ENCODE peak calls at places on chromosomes 1 and 21, in four cellular contexts. One of them, this sample, is unnamed.
A peak's percentile ranks its signal among the peaks of the same experiment; 100 is the strongest.

GRCh38 chr1:85278853-85279314 is 2.5 kb upstream of the BCL10 start:
- DNase-seq in CD8-positive, alpha-beta T cell: no peak
- DNase-seq in esophagus squamous epithelium: no peak
- DNase-seq in HFFc6: peak; percentile 95
- DNase-seq in this sample: no peak

GRCh38 chr1:23555949-23556640 is 3.2 kb downstream of the ID3 start:
- DNase-seq in esophagus squamous epithelium: no peak
- DNase-seq in CD8-positive, alpha-beta T cell: no peak
- DNase-seq in HFFc6: peak; percentile 88
- DNase-seq in this sample: no peak

GRCh38 chr1:39043513-39043912 is 17.4 kb downstream of the NDUFS5 start:
- DNase-seq in esophagus squamous epithelium: no peak
- DNase-seq in CD8-positive, alpha-beta T cell: no peak
- DNase-seq in HFFc6: no peak
- DNase-seq in this sample: peak; percentile 57

GRCh38 chr1:10727703-10728348 is 68.6 kb downstream of the CASZ1 start:
- DNase-seq in CD8-positive, alpha-beta T cell: no peak
- DNase-seq in HFFc6: no peak
- DNase-seq in esophagus squamous epithelium: no peak
- DNase-seq in this sample: no peak

GRCh38 chr1:205703072-205703471 is 22.8 kb upstream of the SLC45A3 start:
- DNase-seq in CD8-positive, alpha-beta T cell: no peak
- DNase-seq in HFFc6: no peak
- DNase-seq in esophagus squamous epithelium: no peak
- DNase-seq in this sample: no peak

GRCh38 chr1:11573293-11573692 is 80.9 kb downstream of the FBXO2 start:
- DNase-seq in CD8-positive, alpha-beta T cell: no peak
- DNase-seq in HFFc6: no peak
- DNase-seq in esophagus squamous epithelium: no peak
- DNase-seq in this sample: no peak

GRCh38 chr1:53047737-53048344 is 14.2 kb upstream of the PODN start:
- DNase-seq in CD8-positive, alpha-beta T cell: no peak
- DNase-seq in esophagus squamous epithelium: no peak
- DNase-seq in HFFc6: peak; percentile 67
- DNase-seq in this sample: no peak

GRCh38 chr1:19006837-19007271 is 50.4 kb upstream of the IFFO2 start:
- DNase-seq in CD8-positive, alpha-beta T cell: peak; percentile 7
- DNase-seq in esophagus squamous epithelium: no peak
- DNase-seq in HFFc6: no peak
- DNase-seq in this sample: no peak

GRCh38 chr1:22507582-22507981 is 55.7 kb upstream of the EPHA8 start:
- DNase-seq in esophagus squamous epithelium: no peak
- DNase-seq in CD8-positive, alpha-beta T cell: no peak
- DNase-seq in HFFc6: no peak
- DNase-seq in this sample: no peak

GRCh38 chr21:44567481-44568171 is 5.9 kb upstream of the KRTAP10-4 start:
- DNase-seq in HFFc6: no peak
- DNase-seq in esophagus squamous epithelium: no peak
- DNase-seq in CD8-positive, alpha-beta T cell: no peak
- DNase-seq in this sample: no peak

GRCh38 chr1:20723537-20724363 is 5.9 kb upstream of the KIF17 start:
- DNase-seq in esophagus squamous epithelium: no peak
- DNase-seq in HFFc6: no peak
- DNase-seq in CD8-positive, alpha-beta T cell: no peak
- DNase-seq in this sample: no peak

GRCh38 chr1:78210167-78210566 is 164.4 kb downstream of the GIPC2 start:
- DNase-seq in HFFc6: no peak
- DNase-seq in CD8-positive, alpha-beta T cell: no peak
- DNase-seq in esophagus squamous epithelium: no peak
- DNase-seq in this sample: no peak

GRCh38 chr21:27024316-27024715 is 57.4 kb upstream of the ADAMTS5 start:
- DNase-seq in esophagus squamous epithelium: no peak
- DNase-seq in CD8-positive, alpha-beta T cell: no peak
- DNase-seq in HFFc6: peak; percentile 30
- DNase-seq in this sample: no peak

GRCh38 chr21:26795866-26796329 is 49.3 kb downstream of the ADAMTS1 start:
- DNase-seq in CD8-positive, alpha-beta T cell: no peak
- DNase-seq in HFFc6: peak; percentile 93
- DNase-seq in esophagus squamous epithelium: no peak
- DNase-seq in this sample: no peak

GRCh38 chr1:40628903-40629292 is 36.6 kb downstream of the RIMS3 start:
- DNase-seq in esophagus squamous epithelium: no peak
- DNase-seq in CD8-positive, alpha-beta T cell: no peak
- DNase-seq in HFFc6: no peak
- DNase-seq in this sample: no peak

GRCh38 chr1:113248494-113248893 is 141.8 kb upstream of the MAGI3 start:
- DNase-seq in CD8-positive, alpha-beta T cell: no peak
- DNase-seq in esophagus squamous epithelium: no peak
- DNase-seq in HFFc6: no peak
- DNase-seq in this sample: no peak

GRCh38 chr1:11044849-11045427 is 2.1 kb downstream of the MASP2 start:
- DNase-seq in CD8-positive, alpha-beta T cell: no peak
- DNase-seq in HFFc6: no peak
- DNase-seq in esophagus squamous epithelium: no peak
- DNase-seq in this sample: no peak

GRCh38 chr1:205319081-205320018 is 2.2 kb downstream of the NUAK2 start:
- DNase-seq in HFFc6: peak; percentile 54
- DNase-seq in esophagus squamous epithelium: no peak
- DNase-seq in CD8-positive, alpha-beta T cell: peak; percentile 63
- DNase-seq in this sample: peak; percentile 35

GRCh38 chr1:212669600-212669999 is 30.0 kb downstream of the BATF3 start:
- DNase-seq in CD8-positive, alpha-beta T cell: peak; percentile 9
- DNase-seq in esophagus squamous epithelium: no peak
- DNase-seq in HFFc6: no peak
- DNase-seq in this sample: no peak

GRCh38 chr1:212670301-212670700 is 29.3 kb downstream of the BATF3 start:
- DNase-seq in HFFc6: no peak
- DNase-seq in CD8-positive, alpha-beta T cell: peak; percentile 7
- DNase-seq in esophagus squamous epithelium: no peak
- DNase-seq in this sample: no peak

GRCh38 chr1:212668477-212668876 is 31.2 kb downstream of the BATF3 start:
- DNase-seq in HFFc6: no peak
- DNase-seq in esophagus squamous epithelium: no peak
- DNase-seq in CD8-positive, alpha-beta T cell: no peak
- DNase-seq in this sample: no peak

GRCh38 chr1:212667223-212668139 is 32.2 kb downstream of the BATF3 start:
- DNase-seq in HFFc6: peak; percentile 98
- DNase-seq in esophagus squamous epithelium: no peak
- DNase-seq in CD8-positive, alpha-beta T cell: peak; percentile 42
- DNase-seq in this sample: no peak

DNA sequence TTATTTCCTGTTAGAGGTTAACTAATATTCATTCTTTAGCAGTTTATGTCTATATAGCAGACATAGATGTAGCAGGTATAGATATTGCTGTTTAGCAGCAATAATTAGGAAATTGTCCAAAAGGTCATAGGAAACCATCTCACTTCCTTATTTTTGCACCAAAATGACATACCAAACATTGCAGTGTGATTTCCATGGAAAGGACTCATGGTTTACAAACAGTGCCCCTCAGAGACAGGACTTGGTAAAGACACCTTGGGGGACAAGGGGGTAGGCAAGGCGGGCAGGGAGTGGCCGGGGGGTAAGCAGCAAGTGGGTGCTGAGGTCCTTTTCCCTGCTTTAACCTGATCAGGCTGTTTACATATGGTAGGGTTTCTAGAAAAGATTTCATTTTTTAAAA is 30.5 kb downstream of the BATF3 start:
- DNase-seq in esophagus squamous epithelium: no peak
- DNase-seq in CD8-positive, alpha-beta T cell: no peak
- DNase-seq in HFFc6: peak; percentile 8
- DNase-seq in this sample: no peak
- TF ChIP-seq CTCF in esophagus squamous epithelium: no peak
- TF ChIP-seq CTCF in CD8-positive, alpha-beta T cell: no peak
- TF ChIP-seq CTCF in HFFc6: peak; percentile 67
- TF ChIP-seq CTCF in this sample: no peak

GRCh38 chr1:202184750-202185460 is 8.7 kb upstream of the LGR6 start:
- DNase-seq in HFFc6: peak; percentile 85
- DNase-seq in CD8-positive, alpha-beta T cell: peak; percentile 75
- DNase-seq in esophagus squamous epithelium: no peak
- DNase-seq in this sample: peak; percentile 83
- TF ChIP-seq CTCF in HFFc6: peak; percentile 94
- TF ChIP-seq CTCF in CD8-positive, alpha-beta T cell: peak; percentile 64
- TF ChIP-seq CTCF in esophagus squamous epithelium: peak; percentile 77
- TF ChIP-seq CTCF in this sample: peak; percentile 89

GRCh38 chr1:41917835-41918449 is 780 bp downstream of the HIVEP3 start:
- DNase-seq in esophagus squamous epithelium: no peak
- DNase-seq in CD8-positive, alpha-beta T cell: peak; percentile 74
- DNase-seq in HFFc6: no peak
- DNase-seq in this sample: no peak

GRCh38 chr1:41919131-41919530 is 409 bp upstream of the HIVEP3 start:
- DNase-seq in esophagus squamous epithelium: no peak
- DNase-seq in CD8-positive, alpha-beta T cell: no peak
- DNase-seq in HFFc6: no peak
- DNase-seq in this sample: no peak

GRCh38 chr1:41917051-41917530 is 1.6 kb downstream of the HIVEP3 start:
- DNase-seq in esophagus squamous epithelium: no peak
- DNase-seq in CD8-positive, alpha-beta T cell: no peak
- DNase-seq in HFFc6: no peak
- DNase-seq in this sample: no peak

GRCh38 chr1:41919764-41920397 is 1.2 kb upstream of the HIVEP3 start:
- DNase-seq in HFFc6: peak; percentile 50
- DNase-seq in esophagus squamous epithelium: no peak
- DNase-seq in CD8-positive, alpha-beta T cell: peak; percentile 85
- DNase-seq in this sample: no peak

GRCh38 chr1:41918450-41919043 is at the start of gene HIVEP3:
- DNase-seq in esophagus squamous epithelium: no peak
- DNase-seq in CD8-positive, alpha-beta T cell: no peak
- DNase-seq in HFFc6: peak; percentile 36
- DNase-seq in this sample: no peak
- TF ChIP-seq CTCF in esophagus squamous epithelium: no peak
- TF ChIP-seq CTCF in CD8-positive, alpha-beta T cell: no peak
- TF ChIP-seq CTCF in HFFc6: peak; percentile 43
- TF ChIP-seq CTCF in this sample: no peak

DNA sequence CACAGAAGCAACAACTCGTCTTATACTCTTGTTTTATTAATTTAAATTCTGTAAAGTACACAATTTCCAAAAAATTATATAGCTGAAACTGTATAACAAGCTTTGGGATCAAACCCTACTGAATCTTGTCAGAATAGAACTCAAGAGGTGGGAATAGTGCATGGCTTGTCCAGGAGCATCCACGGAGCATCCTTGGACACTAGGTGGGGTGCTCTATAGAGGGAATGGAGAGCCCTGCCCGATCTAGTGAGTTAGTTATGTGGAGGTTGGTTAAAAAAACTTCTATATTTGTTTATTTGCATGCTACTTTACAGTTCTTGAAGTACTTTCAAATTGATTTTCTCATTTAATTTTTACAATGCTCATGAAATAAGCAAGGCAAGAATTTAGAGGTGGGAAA is 28.3 kb downstream of the ROR1 start:
- DNase-seq in HFFc6: no peak
- DNase-seq in CD8-positive, alpha-beta T cell: no peak
- DNase-seq in esophagus squamous epithelium: no peak
- DNase-seq in this sample: no peak
- TF ChIP-seq CTCF in HFFc6: no peak
- TF ChIP-seq CTCF in CD8-positive, alpha-beta T cell: no peak
- TF ChIP-seq CTCF in esophagus squamous epithelium: no peak
- TF ChIP-seq CTCF in this sample: no peak

GRCh38 chr1:37544530-37544929 is 9.6 kb downstream of the SNIP1 start:
- DNase-seq in HFFc6: no peak
- DNase-seq in esophagus squamous epithelium: no peak
- DNase-seq in CD8-positive, alpha-beta T cell: no peak
- DNase-seq in this sample: no peak
- TF ChIP-seq CTCF in HFFc6: no peak
- TF ChIP-seq CTCF in esophagus squamous epithelium: no peak
- TF ChIP-seq CTCF in CD8-positive, alpha-beta T cell: no peak
- TF ChIP-seq CTCF in this sample: no peak

DNA sequence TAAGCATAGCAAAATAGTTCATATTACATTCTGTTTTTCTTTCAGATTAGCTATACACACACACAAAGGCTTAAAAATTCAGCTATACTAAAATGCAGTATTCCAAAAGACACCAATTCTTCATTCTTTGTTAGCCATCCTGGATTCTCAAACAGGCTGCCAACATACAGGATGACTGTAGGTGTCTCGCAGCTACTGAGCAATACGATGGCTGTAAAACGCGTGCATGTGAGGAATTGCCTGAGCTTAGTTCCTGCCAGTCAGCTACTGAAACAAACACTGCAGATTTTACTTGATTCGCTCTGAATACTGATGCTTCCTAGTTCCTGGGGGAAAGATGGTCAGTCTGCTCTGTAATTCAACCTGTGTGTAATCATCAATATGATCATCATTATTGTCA is 24.7 kb upstream of the HMGN1 start:
- DNase-seq in HFFc6: peak; percentile 63
- DNase-seq in esophagus squamous epithelium: no peak
- DNase-seq in CD8-positive, alpha-beta T cell: no peak
- DNase-seq in this sample: no peak
- TF ChIP-seq CTCF in HFFc6: peak; percentile 62
- TF ChIP-seq CTCF in esophagus squamous epithelium: no peak
- TF ChIP-seq CTCF in CD8-positive, alpha-beta T cell: no peak
- TF ChIP-seq CTCF in this sample: peak; percentile 50

GRCh38 chr1:47571952-47572351 is 134.1 kb downstream of the FOXD2 start:
- DNase-seq in CD8-positive, alpha-beta T cell: no peak
- DNase-seq in esophagus squamous epithelium: no peak
- DNase-seq in HFFc6: no peak
- DNase-seq in this sample: no peak

GRCh38 chr1:47568763-47569162 is 130.9 kb downstream of the FOXD2 start:
- DNase-seq in esophagus squamous epithelium: no peak
- DNase-seq in HFFc6: peak; percentile 8
- DNase-seq in CD8-positive, alpha-beta T cell: no peak
- DNase-seq in this sample: no peak

GRCh38 chr1:47569261-47569660 is 131.4 kb downstream of the FOXD2 start:
- DNase-seq in CD8-positive, alpha-beta T cell: no peak
- DNase-seq in esophagus squamous epithelium: no peak
- DNase-seq in HFFc6: no peak
- DNase-seq in this sample: no peak

GRCh38 chr1:47571161-47571560 is 133.3 kb downstream of the FOXD2 start:
- DNase-seq in CD8-positive, alpha-beta T cell: no peak
- DNase-seq in esophagus squamous epithelium: no peak
- DNase-seq in HFFc6: no peak
- DNase-seq in this sample: no peak

DNA sequence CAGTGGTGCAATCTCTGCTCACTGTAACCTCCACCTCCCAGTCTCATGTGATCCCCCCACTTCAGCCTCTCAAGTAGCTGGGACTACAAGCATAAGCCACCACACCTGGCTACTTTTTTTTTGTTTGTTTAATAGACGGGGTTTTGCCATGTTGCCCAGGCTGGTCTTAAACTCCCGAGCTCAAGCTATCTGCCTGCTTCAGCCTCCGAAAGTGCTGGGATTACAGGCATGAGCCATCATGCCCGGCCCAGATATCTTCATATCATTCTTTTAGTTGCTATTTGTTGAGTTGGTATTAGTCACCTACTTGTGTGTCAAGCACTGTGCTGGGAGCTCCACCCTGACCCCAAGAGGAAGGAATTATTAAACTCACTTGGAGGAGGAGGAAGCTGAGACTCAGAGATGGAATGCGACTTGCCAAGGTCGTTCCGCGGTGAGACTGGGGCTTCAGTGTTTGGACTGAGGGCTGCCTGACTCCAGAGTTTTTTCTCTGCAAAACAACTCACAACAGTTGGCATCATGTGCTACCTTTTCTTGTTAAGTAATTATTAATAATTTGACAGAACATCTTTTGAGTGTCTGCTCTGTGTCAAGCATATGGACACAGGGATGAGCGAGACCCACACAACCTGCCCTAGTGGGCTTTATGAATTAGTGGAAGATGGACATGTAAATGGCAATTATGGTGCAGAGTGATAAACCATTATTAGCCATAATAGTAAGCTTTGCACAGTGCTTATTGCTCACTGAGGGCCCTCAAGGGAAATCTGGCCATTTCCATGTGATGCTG is 132.0 kb downstream of the FOXD2 start:
- DNase-seq in HFFc6: peak; percentile 97
- DNase-seq in CD8-positive, alpha-beta T cell: no peak
- DNase-seq in esophagus squamous epithelium: no peak
- DNase-seq in this sample: no peak
- TF ChIP-seq CTCF in HFFc6: peak; percentile 77
- TF ChIP-seq CTCF in CD8-positive, alpha-beta T cell: no peak
- TF ChIP-seq CTCF in esophagus squamous epithelium: peak; percentile 22
- TF ChIP-seq CTCF in this sample: no peak